ENCODE peak calls at places on chromosome 22, in four cellular contexts. W is A549, B is IMR-90, I is HepG2. L is an unnamed sample.

GRCh38 chr22:27885977-27886842 is 32.8 kb downstream of the PITPNB start:
- DNase-seq in I (peak), B (peak), W (peak), L (peak)

GRCh38 chr22:19622061-19622441 is 92.3 kb upstream of the SEPTIN5 start:
- DNase-seq in B (no peak), I (no peak), W (no peak), L (no peak)

GRCh38 chr22:44554411-44554810 is 56.4 kb upstream of the RTL6 start:
- DNase-seq in B (no peak), W (no peak), I (no peak), L (no peak)

GRCh38 chr22:33480118-33480517 is 421.9 kb upstream of the SYN3 start:
- DNase-seq in W (no peak), B (no peak), I (no peak), L (no peak)

GRCh38 chr22:25153961-25154685 is 45.5 kb upstream of the CRYBB3 start:
- DNase-seq in I (peak), W (no peak), B (no peak), L (no peak)

GRCh38 chr22:27654536-27655445 is 146.8 kb downstream of the MN1 start:
- DNase-seq in I (no peak), W (no peak), B (peak), L (no peak)

GRCh38 chr22:19871023-19871844 is 16.6 kb upstream of the GNB1L start:
- DNase-seq in B (no peak), I (no peak), W (no peak), L (no peak)

GRCh38 chr22:36930041-36930935 is 16.9 kb downstream of the CSF2RB start:
- DNase-seq in W (no peak), B (no peak), I (no peak), L (no peak)

GRCh38 chr22:48500481-48501230 is 1327.0 kb downstream of the BRD1 start:
- DNase-seq in W (no peak), I (no peak), B (no peak), L (no peak)

GRCh38 chr22:36379593-36380361 is 8.0 kb downstream of the MYH9 start:
- DNase-seq in W (no peak), I (no peak), B (peak), L (no peak)

GRCh38 chr22:23036684-23037428 is 33.5 kb upstream of the GNAZ start:
- DNase-seq in B (peak), W (no peak), I (peak), L (no peak)

GRCh38 chr22:34639911-34640310 is 426.0 kb upstream of the ISX start:
- DNase-seq in I (no peak), B (no peak), W (no peak), L (no peak)
- TF ChIP-seq MAZ in I (no peak), B (no peak), W (no peak), L (no peak)

DNA sequence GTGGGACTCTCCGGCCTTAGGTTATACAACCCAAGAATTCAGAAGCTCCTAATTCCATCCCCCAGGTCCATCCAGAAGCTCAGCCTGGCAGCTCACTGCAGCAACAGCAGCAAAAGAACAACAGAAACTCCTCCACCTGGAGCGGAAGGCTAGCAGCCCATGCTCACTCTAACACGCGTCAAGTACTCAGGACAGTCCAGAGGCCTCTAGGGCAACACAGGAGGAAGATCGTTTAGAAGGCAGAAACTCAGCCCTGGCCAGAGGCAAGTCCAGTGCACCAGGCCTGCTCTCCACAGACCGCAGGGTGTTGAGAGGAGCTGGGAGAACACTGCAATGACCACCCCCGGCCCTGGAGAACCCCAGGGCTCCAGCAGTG is 17.1 kb downstream of the PLA2G6 start:
- DNase-seq in W (no peak), B (no peak), I (no peak), L (no peak)
- TF ChIP-seq MAZ in W (no peak), B (no peak), I (no peak), L (no peak)

GRCh38 chr22:50605349-50606074 is 4.9 kb downstream of the MAPK8IP2 start:
- DNase-seq in W (no peak), I (no peak), B (no peak), L (no peak)

GRCh38 chr22:50606126-50606525 is 5.5 kb downstream of the MAPK8IP2 start:
- DNase-seq in W (no peak), B (no peak), I (no peak), L (no peak)

GRCh38 chr22:50604256-50604580 is 3.6 kb downstream of the MAPK8IP2 start:
- DNase-seq in B (no peak), I (no peak), W (no peak), L (no peak)

GRCh38 chr22:50603511-50604255 is 3.1 kb downstream of the MAPK8IP2 start:
- DNase-seq in W (no peak), B (no peak), I (no peak), L (no peak)

GRCh38 chr22:50604623-50605348 is 4.2 kb downstream of the MAPK8IP2 start:
- DNase-seq in B (no peak), I (no peak), W (no peak), L (no peak)
- TF ChIP-seq MAZ in B (no peak), I (no peak), W (no peak), L (no peak)

GRCh38 chr22:46673205-46673604 is 53.0 kb downstream of the GRAMD4 start:
- DNase-seq in B (no peak), I (no peak), W (no peak), L (no peak)
- TF ChIP-seq MAZ in B (no peak), I (no peak), W (no peak), L (no peak)

DNA sequence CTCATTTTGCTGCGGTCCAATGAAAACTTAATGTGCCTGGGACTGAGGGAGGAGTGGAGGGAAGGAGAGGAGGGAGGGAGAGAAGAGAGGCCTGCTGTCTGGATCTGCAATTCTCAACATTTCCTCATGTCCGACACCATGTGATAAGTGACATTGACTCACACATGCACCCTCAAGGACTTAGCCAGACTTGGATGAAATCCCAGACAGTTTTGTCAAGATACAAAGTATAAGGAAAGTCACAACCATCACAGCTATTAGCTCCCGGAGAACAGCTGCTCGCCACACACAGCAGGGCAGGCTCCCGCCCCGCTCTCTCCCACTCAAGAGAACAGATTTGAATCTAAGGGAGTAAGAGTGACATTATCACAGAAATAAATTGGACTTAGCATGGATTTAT is 5.5 kb downstream of the DNAL4 start:
- DNase-seq in B (peak), I (no peak), W (no peak), L (no peak)
- TF ChIP-seq MAZ in B (peak), I (no peak), W (no peak), L (no peak)

GRCh38 chr22:17778412-17778976 is 4.2 kb upstream of the BID start:
- DNase-seq in B (no peak), I (no peak), W (no peak), L (no peak)

GRCh38 chr22:17780116-17780740 is 6.0 kb upstream of the BID start:
- DNase-seq in W (no peak), I (no peak), B (no peak), L (no peak)

GRCh38 chr22:17780741-17781318 is 6.6 kb upstream of the BID start:
- DNase-seq in I (no peak), W (no peak), B (no peak), L (no peak)

GRCh38 chr22:17777717-17778044 is 3.4 kb upstream of the BID start:
- DNase-seq in W (no peak), I (no peak), B (no peak), L (no peak)

DNA sequence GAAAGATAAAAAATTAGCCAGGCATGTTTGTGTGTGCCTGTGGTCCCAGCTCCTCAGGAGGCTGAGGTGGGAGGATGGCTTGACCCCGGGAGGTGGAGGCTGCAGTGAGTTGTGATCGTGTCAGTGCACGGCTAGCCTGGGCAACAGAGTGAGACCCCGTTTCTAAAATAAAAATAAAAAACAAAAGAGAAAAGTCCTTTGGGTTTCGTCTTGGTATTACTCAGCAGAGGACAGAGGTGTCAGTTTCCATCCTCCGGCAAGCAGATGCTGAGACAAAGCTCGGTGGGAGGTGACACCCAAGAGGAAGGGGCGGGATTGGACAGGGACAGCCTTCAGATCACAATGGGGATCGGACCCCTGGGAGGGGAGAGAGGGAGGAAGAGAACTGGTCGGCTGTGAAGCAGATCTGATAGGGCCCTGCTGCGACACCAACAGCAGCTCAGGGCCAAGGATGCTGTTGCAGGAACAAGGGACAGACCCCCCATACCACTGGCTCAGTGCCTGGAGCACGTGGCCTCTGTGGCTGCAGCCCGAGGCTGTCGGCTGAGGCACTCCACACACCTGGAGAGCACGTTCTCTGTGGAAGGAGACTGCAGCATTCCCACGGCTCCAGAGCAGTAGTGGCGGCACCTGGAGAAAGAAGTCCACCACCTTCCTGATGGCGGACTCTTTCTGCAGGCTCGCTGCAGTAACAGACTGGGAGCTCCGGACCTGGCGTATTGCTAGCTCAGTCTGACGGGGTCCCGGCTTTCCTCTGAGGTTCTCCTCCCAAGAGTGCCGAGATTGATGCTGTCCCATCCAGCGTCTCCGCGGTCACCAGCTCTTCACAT is 5.2 kb upstream of the BID start:
- DNase-seq in I (no peak), W (no peak), B (no peak), L (peak)
- TF ChIP-seq MAZ in I (no peak), W (no peak), B (no peak), L (no peak)

GRCh38 chr22:43183496-43184263 is 3.3 kb downstream of the TTLL12 start:
- DNase-seq in W (no peak), B (peak), I (peak), L (peak)
- TF ChIP-seq MAZ in W (no peak), B (no peak), I (no peak), L (peak)

GRCh38 chr22:30313527-30314385 is 13.0 kb downstream of the TBC1D10A start:
- DNase-seq in B (no peak), W (no peak), I (no peak), L (no peak)
- TF ChIP-seq MAZ in B (no peak), W (no peak), I (no peak), L (no peak)

GRCh38 chr22:20998411-20999336 is 3.2 kb downstream of the THAP7 start:
- DNase-seq in I (no peak), W (no peak), B (peak), L (no peak)
- TF ChIP-seq MAZ in I (no peak), W (no peak), B (no peak), L (no peak)

GRCh38 chr22:49772692-49773091 is 55.0 kb downstream of the BRD1 start:
- DNase-seq in B (no peak), I (no peak), W (no peak), L (peak)

GRCh38 chr22:49771266-49772065 is 56.2 kb downstream of the BRD1 start:
- DNase-seq in I (no peak), B (no peak), W (no peak), L (no peak)

GRCh38 chr22:49769691-49770315 is 57.9 kb downstream of the BRD1 start:
- DNase-seq in I (no peak), W (no peak), B (no peak), L (no peak)

GRCh38 chr22:49768961-49769690 is 58.5 kb downstream of the BRD1 start:
- DNase-seq in W (no peak), I (no peak), B (peak), L (no peak)

GRCh38 chr22:49770454-49771265 is 57.0 kb downstream of the BRD1 start:
- DNase-seq in B (no peak), W (no peak), I (no peak), L (no peak)
- TF ChIP-seq MAZ in B (no peak), W (no peak), I (no peak), L (no peak)